ENCODE peak calls at places on chromosomes 12 and 14, in five cellular contexts. K is GM12865, H is osteoblast, P is testis, Z is NT2/D1. G is an unnamed sample.

GRCh38 chr14:42869681-42870080 is 1263.0 kb downstream of the LRFN5 start:
- DNase-seq in K (no peak), H (no peak), P (no peak), Z (no peak), G (no peak)

GRCh38 chr14:23447634-23448353 is 12.3 kb upstream of the MYH7 start:
- DNase-seq in K (no peak), H (no peak), P (no peak), Z (no peak), G (no peak)

GRCh38 chr12:6423267-6424007 is 21.3 kb upstream of the CD27 start:
- DNase-seq in K (peak), H (peak), P (peak), Z (peak), G (peak)

GRCh38 chr14:97219356-97220017 is 422.3 kb downstream of the VRK1 start:
- DNase-seq in K (no peak), H (no peak), P (no peak), Z (no peak), G (no peak)

GRCh38 chr12:112018571-112019237 is 5.5 kb downstream of the ERP29 start:
- DNase-seq in K (no peak), H (peak), P (no peak), Z (no peak), G (no peak)

GRCh38 chr12:121334513-121335343 is 17.5 kb downstream of the ANAPC5 start:
- DNase-seq in K (peak), H (peak), P (peak), Z (peak), G (peak)

GRCh38 chr14:34692348-34692747 is 22.0 kb downstream of the CFL2 start:
- DNase-seq in K (no peak), H (peak), P (no peak), Z (no peak), G (no peak)

GRCh38 chr14:51283402-51283825 is 43.4 kb downstream of the TMX1 start:
- DNase-seq in K (peak), H (peak), P (no peak), Z (peak), G (peak)

GRCh38 chr14:99534863-99535262 is 53.7 kb downstream of the CCNK start:
- DNase-seq in K (no peak), H (peak), P (no peak), Z (no peak), G (no peak)

GRCh38 chr12:56010112-56010570 is 10.7 kb upstream of the IKZF4 start:
- DNase-seq in K (no peak), H (no peak), P (no peak), Z (no peak), G (no peak)

GRCh38 chr14:76546426-76547221 is 170.7 kb downstream of the ESRRB start:
- DNase-seq in K (peak), H (no peak), P (peak), Z (no peak), G (peak)

GRCh38 chr14:69346710-69347109 is 51.4 kb downstream of the ERH start:
- DNase-seq in K (no peak), H (peak), P (peak), Z (no peak), G (no peak)

GRCh38 chr14:98168196-98168985 is 1103.6 kb downstream of the BCL11B start:
- DNase-seq in K (no peak), H (no peak), P (no peak), Z (no peak), G (peak)

GRCh38 chr12:109115758-109116610 is at the start of gene ACACB:
- DNase-seq in K (no peak), H (no peak), P (peak), Z (no peak), G (peak)

GRCh38 chr12:109115404-109115757 is 1.0 kb upstream of the ACACB start:
- DNase-seq in K (no peak), H (no peak), P (no peak), Z (no peak), G (no peak)

GRCh38 chr12:109114644-109115043 is 1.7 kb upstream of the ACACB start:
- DNase-seq in K (no peak), H (no peak), P (no peak), Z (no peak), G (no peak)

GRCh38 chr12:109113661-109114321 is 2.6 kb upstream of the ACACB start:
- DNase-seq in K (no peak), H (no peak), P (no peak), Z (no peak), G (no peak)

DNA sequence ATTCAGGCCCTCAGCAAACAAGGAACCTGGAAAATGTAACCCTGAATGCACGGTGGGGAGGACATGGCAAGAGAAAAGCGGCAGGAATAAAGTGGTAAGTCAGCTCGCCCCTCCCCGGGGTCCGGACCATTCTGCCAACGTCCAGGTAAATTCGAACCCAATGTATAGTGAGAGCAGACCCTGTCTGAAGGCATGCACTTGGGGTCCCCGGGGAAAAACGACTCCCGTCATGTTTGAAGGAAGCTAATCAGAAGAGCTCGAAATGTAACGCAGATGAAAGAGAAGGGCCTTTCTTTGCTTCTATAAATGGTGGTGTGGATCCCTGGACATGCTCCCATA is 193 bp downstream of the ACACB start:
- DNase-seq in K (no peak), H (no peak), P (no peak), Z (no peak), G (no peak)
- H3K4me3 ChIP-seq in K (no peak), H (no peak), P (no peak), Z (no peak), G (no peak)

GRCh38 chr14:59275668-59276067 is 87.2 kb downstream of the DAAM1 start:
- DNase-seq in K (peak), H (peak), P (no peak), Z (no peak), G (no peak)

GRCh38 chr14:59274991-59275391 is 86.5 kb downstream of the DAAM1 start:
- DNase-seq in K (peak), H (no peak), P (no peak), Z (no peak), G (no peak)

GRCh38 chr14:59272633-59273032 is 84.2 kb downstream of the DAAM1 start:
- DNase-seq in K (no peak), H (no peak), P (no peak), Z (no peak), G (no peak)

GRCh38 chr14:59271734-59272133 is 83.3 kb downstream of the DAAM1 start:
- DNase-seq in K (no peak), H (no peak), P (no peak), Z (no peak), G (no peak)

DNA sequence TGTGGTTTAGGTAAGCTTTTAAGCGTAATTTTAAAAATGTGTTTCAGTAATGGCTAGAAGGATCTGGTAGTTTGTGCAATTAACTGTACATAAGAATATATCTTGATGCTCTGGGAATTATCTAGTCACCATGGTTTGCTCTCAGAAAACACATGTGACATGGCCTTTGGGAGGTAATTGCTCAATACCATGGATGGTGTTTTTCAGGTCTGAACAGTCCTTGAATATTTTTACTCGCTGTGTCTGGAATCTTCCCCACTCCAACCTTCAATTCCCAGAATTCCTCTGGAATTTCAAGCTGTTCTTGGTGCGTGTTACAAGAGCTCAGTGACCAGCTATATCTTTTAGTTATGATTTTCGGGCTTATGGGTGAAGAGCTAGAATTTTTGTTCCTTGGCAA is 85.3 kb downstream of the DAAM1 start:
- DNase-seq in K (no peak), H (no peak), P (no peak), Z (no peak), G (no peak)
- H3K4me3 ChIP-seq in K (no peak), H (no peak), P (no peak), Z (no peak), G (no peak)

DNA sequence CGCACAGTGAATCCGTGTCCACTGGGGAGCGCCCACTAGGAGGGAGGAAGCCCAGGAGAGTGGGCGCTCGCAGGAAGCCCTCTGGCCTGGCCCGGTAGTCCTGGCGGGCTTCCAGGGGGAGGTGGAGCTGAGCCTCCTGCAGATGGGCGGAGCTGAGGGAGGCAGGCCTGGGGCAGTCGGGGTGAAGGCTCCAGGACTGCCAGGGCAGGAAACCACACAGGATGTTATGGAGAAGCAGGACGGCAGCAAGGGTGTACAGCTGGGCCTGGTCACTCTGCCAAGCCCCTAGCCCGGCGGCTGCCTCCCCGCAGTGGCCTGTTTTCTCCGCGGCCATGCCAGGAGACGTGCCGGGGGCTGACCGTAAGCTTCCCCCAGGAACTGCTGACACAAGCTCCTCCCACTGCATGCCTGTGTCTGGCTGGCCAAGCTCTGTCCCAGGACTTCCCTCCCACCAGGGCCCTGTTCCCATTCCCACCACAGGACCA is 143.5 kb upstream of the C14orf180 start:
- DNase-seq in K (no peak), H (peak), P (peak), Z (no peak), G (no peak)
- H3K4me3 ChIP-seq in K (no peak), H (peak), P (no peak), Z (no peak), G (no peak)

DNA sequence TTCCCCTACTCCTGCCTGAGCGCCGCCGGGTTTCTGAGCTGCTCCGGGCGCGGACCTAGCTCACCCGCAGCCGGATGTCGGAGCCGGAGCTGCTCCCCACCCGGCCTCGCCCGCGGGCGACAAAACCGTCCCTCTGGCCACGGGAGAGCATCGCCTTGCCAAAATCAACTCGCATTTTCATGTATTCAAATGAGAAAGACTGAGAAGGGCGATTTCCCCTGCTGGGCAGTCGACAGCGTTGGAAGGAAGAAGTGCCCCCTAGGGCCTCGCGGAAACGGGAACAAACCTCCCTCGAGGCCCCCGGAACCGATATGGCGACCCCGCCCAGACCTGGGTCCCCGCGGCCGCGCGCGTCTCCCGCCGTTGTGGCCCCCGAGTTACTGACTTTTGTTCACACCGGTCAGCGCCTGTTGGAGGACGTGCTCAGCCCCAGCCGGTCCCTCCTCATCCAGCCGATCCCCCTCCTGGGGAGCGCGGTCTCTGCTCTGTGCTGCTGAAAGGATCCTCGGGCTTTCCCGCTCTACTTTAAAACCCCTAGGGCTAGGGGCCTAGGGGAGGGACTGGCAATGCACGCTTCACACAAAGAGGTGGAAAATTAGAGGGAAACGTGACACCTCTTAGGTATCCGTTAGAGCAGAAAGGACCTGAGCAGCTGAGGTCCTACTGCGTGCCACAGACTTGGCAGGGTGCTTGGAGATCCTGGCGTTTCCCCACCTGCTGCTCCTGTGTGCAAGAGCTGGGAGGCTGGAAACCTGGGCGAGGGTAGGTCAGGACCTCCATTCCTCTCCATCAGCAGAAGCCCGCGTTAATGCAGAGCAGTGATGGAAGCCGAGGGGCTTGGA is 4.3 kb downstream of the TTC6 start:
- DNase-seq in K (no peak), H (peak), P (no peak), Z (no peak), G (no peak)
- H3K4me3 ChIP-seq in K (no peak), H (no peak), P (peak), Z (peak), G (no peak)

GRCh38 chr12:53727310-53728041 is at the start of gene CALCOCO1:
- DNase-seq in K (peak), H (peak), P (peak), Z (peak), G (peak)

GRCh38 chr12:53726946-53727309 is 324 bp downstream of the CALCOCO1 start:
- DNase-seq in K (no peak), H (no peak), P (no peak), Z (no peak), G (no peak)

GRCh38 chr12:53728206-53728605 is 954 bp upstream of the CALCOCO1 start:
- DNase-seq in K (no peak), H (no peak), P (no peak), Z (no peak), G (no peak)

GRCh38 chr12:53725824-53726223 is 1.4 kb downstream of the CALCOCO1 start:
- DNase-seq in K (no peak), H (no peak), P (no peak), Z (no peak), G (no peak)

GRCh38 chr12:53726342-53726741 is 910 bp downstream of the CALCOCO1 start:
- DNase-seq in K (peak), H (no peak), P (no peak), Z (no peak), G (no peak)
- H3K4me3 ChIP-seq in K (peak), H (peak), P (peak), Z (no peak), G (peak)

GRCh38 chr12:26113194-26113654 is 11.6 kb downstream of the BHLHE41 start:
- DNase-seq in K (no peak), H (no peak), P (no peak), Z (peak), G (no peak)
- H3K4me3 ChIP-seq in K (no peak), H (no peak), P (no peak), Z (peak), G (no peak)

DNA sequence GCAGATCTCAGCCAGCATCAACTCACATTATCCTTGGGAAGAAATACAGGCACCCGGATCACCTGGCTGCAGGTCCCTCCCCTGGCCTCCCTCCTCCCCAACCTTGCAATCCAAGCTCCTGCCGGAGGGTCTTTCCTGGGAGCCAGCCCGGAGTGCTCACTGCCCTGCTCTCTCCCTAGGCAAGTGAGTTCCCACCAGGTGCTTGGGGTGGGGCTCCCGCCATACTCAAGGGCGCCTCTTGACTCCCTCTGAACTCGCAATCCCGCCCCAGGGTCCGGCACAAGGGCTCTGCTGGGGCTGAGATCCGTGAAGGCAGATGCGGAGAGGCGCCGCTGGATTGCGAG is 1.2 kb upstream of the CEP170B start:
- DNase-seq in K (no peak), H (peak), P (no peak), Z (no peak), G (no peak)
- H3K4me3 ChIP-seq in K (no peak), H (no peak), P (peak), Z (peak), G (no peak)